ENCODE peak calls at places on chromosomes 11 and 22, in eight cellular contexts. One of them, this sample, is unnamed.

GRCh38 chr22:46370584-46371373 is 35.3 kb downstream of the TRMU start:
- DNase-seq in effector memory CD8-positive, alpha-beta T cell: peak
- DNase-seq in T1000: no peak
- DNase-seq in A172: no peak
- DNase-seq in myocyte: no peak
- DNase-seq in amniotic stem cell: no peak
- DNase-seq in esophagus squamous epithelium: no peak
- DNase-seq in epithelial cell of esophagus: no peak
- DNase-seq in this sample: no peak

GRCh38 chr11:64003807-64004589 is 17.8 kb downstream of the OTUB1 start:
- DNase-seq in effector memory CD8-positive, alpha-beta T cell: no peak
- DNase-seq in myocyte: no peak
- DNase-seq in amniotic stem cell: no peak
- DNase-seq in esophagus squamous epithelium: no peak
- DNase-seq in T1000: peak
- DNase-seq in epithelial cell of esophagus: no peak
- DNase-seq in A172: no peak
- DNase-seq in this sample: no peak

GRCh38 chr11:87219266-87219665 is 181.5 kb downstream of the TMEM135 start:
- DNase-seq in A172: no peak
- DNase-seq in esophagus squamous epithelium: no peak
- DNase-seq in T1000: no peak
- DNase-seq in epithelial cell of esophagus: no peak
- DNase-seq in myocyte: no peak
- DNase-seq in amniotic stem cell: no peak
- DNase-seq in effector memory CD8-positive, alpha-beta T cell: peak
- DNase-seq in this sample: no peak

GRCh38 chr22:33539902-33540751 is 380.1 kb downstream of the LARGE1 start:
- DNase-seq in effector memory CD8-positive, alpha-beta T cell: no peak
- DNase-seq in esophagus squamous epithelium: no peak
- DNase-seq in T1000: no peak
- DNase-seq in A172: no peak
- DNase-seq in myocyte: no peak
- DNase-seq in epithelial cell of esophagus: no peak
- DNase-seq in amniotic stem cell: no peak
- DNase-seq in this sample: no peak

GRCh38 chr11:119764108-119764874 is 35.3 kb upstream of the NECTIN1 start:
- DNase-seq in epithelial cell of esophagus: no peak
- DNase-seq in T1000: no peak
- DNase-seq in amniotic stem cell: no peak
- DNase-seq in myocyte: peak
- DNase-seq in esophagus squamous epithelium: no peak
- DNase-seq in A172: no peak
- DNase-seq in effector memory CD8-positive, alpha-beta T cell: no peak
- DNase-seq in this sample: no peak

GRCh38 chr11:6968816-6969215 is 42.6 kb downstream of the ZNF215 start:
- DNase-seq in epithelial cell of esophagus: peak
- DNase-seq in effector memory CD8-positive, alpha-beta T cell: no peak
- DNase-seq in myocyte: no peak
- DNase-seq in amniotic stem cell: no peak
- DNase-seq in esophagus squamous epithelium: no peak
- DNase-seq in T1000: no peak
- DNase-seq in A172: no peak
- DNase-seq in this sample: no peak

GRCh38 chr11:6572215-6572614 is 31.2 kb downstream of the RRP8 start:
- DNase-seq in T1000: no peak
- DNase-seq in A172: peak
- DNase-seq in effector memory CD8-positive, alpha-beta T cell: no peak
- DNase-seq in myocyte: peak
- DNase-seq in amniotic stem cell: no peak
- DNase-seq in esophagus squamous epithelium: no peak
- DNase-seq in epithelial cell of esophagus: peak
- DNase-seq in this sample: no peak

GRCh38 chr22:33561149-33561807 is 359.0 kb downstream of the LARGE1 start:
- DNase-seq in effector memory CD8-positive, alpha-beta T cell: no peak
- DNase-seq in myocyte: no peak
- DNase-seq in epithelial cell of esophagus: no peak
- DNase-seq in A172: no peak
- DNase-seq in amniotic stem cell: no peak
- DNase-seq in esophagus squamous epithelium: no peak
- DNase-seq in T1000: no peak
- DNase-seq in this sample: no peak

GRCh38 chr22:46114518-46115387 is 35.6 kb upstream of the PPARA start:
- DNase-seq in myocyte: peak
- DNase-seq in amniotic stem cell: no peak
- DNase-seq in effector memory CD8-positive, alpha-beta T cell: no peak
- DNase-seq in T1000: no peak
- DNase-seq in A172: no peak
- DNase-seq in epithelial cell of esophagus: no peak
- DNase-seq in esophagus squamous epithelium: no peak
- DNase-seq in this sample: no peak